ENCODE peak calls at places on chromosomes 2 and 18, in ten cellular contexts. T, G, H, L, J, B, V, C, S and O are unnamed samples.

GRCh38 chr2:28767367-28767766 is 15.7 kb downstream of the PPP1CB start:
- DNase-seq in T (no peak), G (no peak), H (no peak), L (no peak), J (no peak), B (no peak), V (no peak), C (no peak), S (no peak), O (no peak)

GRCh38 chr2:96917008-96917575 is 47.2 kb upstream of the SEMA4C start:
- DNase-seq in T (no peak), G (no peak), H (no peak), L (no peak), J (no peak), B (no peak), V (no peak), C (no peak), S (peak), O (no peak)

GRCh38 chr2:208064220-208064951 is 39.1 kb upstream of the PLEKHM3 start:
- DNase-seq in T (peak), G (peak), H (no peak), L (peak), J (no peak), B (no peak), V (no peak), C (no peak), S (peak), O (peak)

GRCh38 chr2:151520976-151521375 is 111.3 kb downstream of the RIF1 start:
- DNase-seq in T (no peak), G (no peak), H (no peak), L (no peak), J (no peak), B (no peak), V (no peak), C (no peak), S (no peak), O (no peak)

GRCh38 chr2:27583390-27583915 is 611 bp downstream of the ZNF512 start:
- DNase-seq in T (peak), G (no peak), H (peak), L (no peak), J (no peak), B (no peak), V (no peak), C (no peak), S (no peak), O (no peak)

GRCh38 chr2:200624660-200625059 is 38.8 kb downstream of the AOX1 start:
- DNase-seq in T (peak), G (no peak), H (no peak), L (no peak), J (no peak), B (no peak), V (no peak), C (no peak), S (peak), O (no peak)

GRCh38 chr2:111668741-111669140 is 215.3 kb downstream of the ANAPC1 start:
- DNase-seq in T (no peak), G (no peak), H (no peak), L (no peak), J (peak), B (no peak), V (no peak), C (no peak), S (no peak), O (no peak)

GRCh38 chr18:55517055-55517454 is 70.9 kb downstream of the TCF4 start:
- DNase-seq in T (no peak), G (no peak), H (no peak), L (no peak), J (no peak), B (no peak), V (no peak), C (no peak), S (no peak), O (no peak)

GRCh38 chr2:211454684-211455083 is 898.3 kb downstream of the CPS1 start:
- DNase-seq in T (no peak), G (no peak), H (peak), L (no peak), J (no peak), B (no peak), V (no peak), C (peak), S (no peak), O (no peak)

GRCh38 chr2:181891966-181892794 is 650 bp downstream of the ITPRID2 start:
- DNase-seq in T (peak), G (peak), H (peak), L (peak), J (peak), B (peak), V (peak), C (peak), S (peak), O (peak)

GRCh38 chr18:55405655-55406373 is 182.2 kb downstream of the TCF4 start:
- DNase-seq in T (peak), G (no peak), H (peak), L (no peak), J (peak), B (peak), V (no peak), C (peak), S (peak), O (no peak)

GRCh38 chr18:54134053-54134452 is 90.4 kb downstream of the MBD2 start:
- DNase-seq in T (no peak), G (no peak), H (no peak), L (no peak), J (no peak), B (no peak), V (no peak), C (no peak), S (peak), O (no peak)

GRCh38 chr2:107591541-107591940 is 235.2 kb upstream of the RGPD4 start:
- DNase-seq in T (no peak), G (no peak), H (no peak), L (no peak), J (no peak), B (no peak), V (no peak), C (no peak), S (no peak), O (no peak)

GRCh38 chr2:16002575-16002974 is 62.2 kb downstream of the MYCN start:
- DNase-seq in T (no peak), G (no peak), H (no peak), L (no peak), J (no peak), B (no peak), V (no peak), C (no peak), S (no peak), O (no peak)

GRCh38 chr2:146392191-146392590 is 1452.6 kb upstream of the ACVR2A start:
- DNase-seq in T (no peak), G (no peak), H (no peak), L (no peak), J (no peak), B (no peak), V (no peak), C (no peak), S (peak), O (no peak)

GRCh38 chr2:213281156-213281555 is 3.1 kb upstream of the SPAG16 start:
- DNase-seq in T (peak), G (no peak), H (no peak), L (no peak), J (no peak), B (no peak), V (no peak), C (no peak), S (no peak), O (no peak)

GRCh38 chr2:40439473-40439872 is 12.4 kb downstream of the SLC8A1 start:
- DNase-seq in T (no peak), G (no peak), H (no peak), L (no peak), J (no peak), B (no peak), V (no peak), C (no peak), S (peak), O (no peak)

GRCh38 chr2:14675489-14675888 is 43.0 kb downstream of the LRATD1 start:
- DNase-seq in T (no peak), G (no peak), H (peak), L (no peak), J (no peak), B (no peak), V (no peak), C (no peak), S (no peak), O (no peak)

GRCh38 chr2:48482313-48482712 is 47.6 kb upstream of the STON1 start:
- DNase-seq in T (peak), G (no peak), H (no peak), L (no peak), J (no peak), B (no peak), V (no peak), C (no peak), S (no peak), O (no peak)

GRCh38 chr2:241947401-241947800 is 77.9 kb downstream of the RTP5 start:
- DNase-seq in T (no peak), G (no peak), H (no peak), L (no peak), J (no peak), B (no peak), V (no peak), C (no peak), S (no peak), O (no peak)

GRCh38 chr2:221377061-221377460 is 195.0 kb downstream of the EPHA4 start:
- DNase-seq in T (no peak), G (no peak), H (no peak), L (no peak), J (no peak), B (no peak), V (no peak), C (no peak), S (no peak), O (no peak)

GRCh38 chr18:3983351-3983969 is 471.6 kb downstream of the DLGAP1 start:
- DNase-seq in T (peak), G (no peak), H (no peak), L (peak), J (no peak), B (peak), V (no peak), C (no peak), S (peak), O (no peak)

GRCh38 chr2:38856165-38856564 is 19.6 kb downstream of the DHX57 start:
- DNase-seq in T (peak), G (no peak), H (no peak), L (peak), J (no peak), B (no peak), V (no peak), C (no peak), S (peak), O (no peak)

GRCh38 chr2:63186331-63186730 is 135.7 kb downstream of the OTX1 start:
- DNase-seq in T (no peak), G (no peak), H (no peak), L (no peak), J (no peak), B (no peak), V (no peak), C (peak), S (peak), O (no peak)

GRCh38 chr2:132417430-132418035 is 928 bp downstream of the GPR39 start:
- DNase-seq in T (no peak), G (no peak), H (no peak), L (no peak), J (no peak), B (no peak), V (no peak), C (no peak), S (no peak), O (no peak)

GRCh38 chr2:43258547-43259156 is 32.2 kb upstream of the ZFP36L2 start:
- DNase-seq in T (no peak), G (no peak), H (no peak), L (no peak), J (no peak), B (no peak), V (no peak), C (no peak), S (no peak), O (no peak)

GRCh38 chr18:70044626-70045025 is 97.0 kb upstream of the CD226 start:
- DNase-seq in T (peak), G (no peak), H (no peak), L (no peak), J (no peak), B (peak), V (no peak), C (no peak), S (peak), O (no peak)

GRCh38 chr2:53913721-53914120 is 54.0 kb upstream of the GPR75 start:
- DNase-seq in T (peak), G (peak), H (no peak), L (no peak), J (peak), B (no peak), V (peak), C (no peak), S (peak), O (no peak)

GRCh38 chr2:102239344-102239743 is 52.5 kb downstream of the IL1RL2 start:
- DNase-seq in T (no peak), G (no peak), H (no peak), L (no peak), J (no peak), B (no peak), V (no peak), C (no peak), S (no peak), O (no peak)

GRCh38 chr2:60926751-60927568 is 45.6 kb downstream of the REL start:
- DNase-seq in T (peak), G (no peak), H (no peak), L (no peak), J (no peak), B (no peak), V (no peak), C (no peak), S (peak), O (no peak)

GRCh38 chr2:135819211-135819610 is 17.8 kb downstream of the LCT start:
- DNase-seq in T (peak), G (no peak), H (no peak), L (peak), J (no peak), B (peak), V (peak), C (no peak), S (peak), O (no peak)

GRCh38 chr18:37533647-37534565 is 31.7 kb downstream of the CELF4 start:
- DNase-seq in T (no peak), G (no peak), H (peak), L (no peak), J (no peak), B (peak), V (no peak), C (no peak), S (no peak), O (no peak)

GRCh38 chr18:33676593-33676992 is 98.6 kb downstream of the ASXL3 start:
- DNase-seq in T (no peak), G (no peak), H (no peak), L (no peak), J (no peak), B (no peak), V (no peak), C (no peak), S (no peak), O (no peak)

GRCh38 chr2:239470151-239470900 is 69.5 kb upstream of the HDAC4 start:
- DNase-seq in T (no peak), G (no peak), H (no peak), L (no peak), J (no peak), B (no peak), V (no peak), C (no peak), S (no peak), O (no peak)

GRCh38 chr2:240785424-240786335 is 34.3 kb downstream of the KIF1A start:
- DNase-seq in T (no peak), G (no peak), H (no peak), L (no peak), J (no peak), B (no peak), V (peak), C (no peak), S (no peak), O (no peak)

GRCh38 chr18:61703508-61703907 is 189.3 kb downstream of the RNF152 start:
- DNase-seq in T (peak), G (no peak), H (no peak), L (no peak), J (no peak), B (no peak), V (no peak), C (no peak), S (peak), O (no peak)

GRCh38 chr2:173043466-173043865 is 32.2 kb upstream of the MAP3K20 start:
- DNase-seq in T (no peak), G (no peak), H (no peak), L (no peak), J (no peak), B (no peak), V (no peak), C (no peak), S (no peak), O (no peak)

GRCh38 chr2:12424820-12425219 is 291.9 kb upstream of the TRIB2 start:
- DNase-seq in T (peak), G (no peak), H (no peak), L (no peak), J (no peak), B (no peak), V (no peak), C (no peak), S (no peak), O (no peak)

GRCh38 chr2:218329027-218329825 is 27.4 kb upstream of the CATIP start:
- DNase-seq in T (no peak), G (peak), H (no peak), L (no peak), J (peak), B (no peak), V (no peak), C (no peak), S (no peak), O (no peak)